ENCODE peak calls at places on chromosome 3, in five cellular contexts. M is adrenal gland, E is NB4, C is right atrium auricular region, F is pancreas. K is an unnamed sample.

GRCh38 chr3:156642750-156643728 is 31.4 kb upstream of the TIPARP start:
- DNase-seq in M (no peak), E (peak), C (no peak), F (no peak), K (no peak)

GRCh38 chr3:193960485-193961172 is 175.3 kb upstream of the HES1 start:
- DNase-seq in M (no peak), E (no peak), C (no peak), F (no peak), K (no peak)

GRCh38 chr3:196080997-196081833 is 675 bp downstream of the TFRC start:
- DNase-seq in M (peak), E (peak), C (peak), F (peak), K (peak)

GRCh38 chr3:180980612-180981011 is 8.9 kb downstream of the DNAJC19 start:
- DNase-seq in M (no peak), E (no peak), C (no peak), F (no peak), K (no peak)

GRCh38 chr3:128170866-128171516 is 17.7 kb downstream of the EEFSEC start:
- DNase-seq in M (peak), E (peak), C (peak), F (no peak), K (no peak)

GRCh38 chr3:179833294-179833693 is 180.5 kb downstream of the USP13 start:
- DNase-seq in M (no peak), E (no peak), C (no peak), F (no peak), K (no peak)

GRCh38 chr3:99859855-99860254 is 42.2 kb downstream of the CMSS1 start:
- DNase-seq in M (no peak), E (no peak), C (no peak), F (no peak), K (no peak)

GRCh38 chr3:38306941-38307340 is 24.8 kb downstream of the SLC22A14 start:
- DNase-seq in M (no peak), E (no peak), C (peak), F (no peak), K (no peak)

GRCh38 chr3:38001456-38002081 is 11.0 kb downstream of the VILL start:
- DNase-seq in M (peak), E (no peak), C (no peak), F (peak), K (no peak)

GRCh38 chr3:48268381-48268935 is 27.6 kb downstream of the ZNF589 start:
- DNase-seq in M (no peak), E (no peak), C (no peak), F (no peak), K (no peak)

GRCh38 chr3:116085456-116085855 is 359.8 kb downstream of the LSAMP start:
- DNase-seq in M (no peak), E (peak), C (no peak), F (no peak), K (no peak)

GRCh38 chr3:48845170-48845569 is 2.5 kb downstream of the PRKAR2A start:
- DNase-seq in M (peak), E (no peak), C (no peak), F (no peak), K (no peak)

GRCh38 chr3:57434041-57434440 is 110.1 kb downstream of the DNAH12 start:
- DNase-seq in M (no peak), E (peak), C (no peak), F (no peak), K (no peak)

GRCh38 chr3:117149577-117149976 is 440.0 kb downstream of the TUSC7 start:
- DNase-seq in M (no peak), E (no peak), C (no peak), F (no peak), K (no peak)

GRCh38 chr3:120448707-120449650 is 1.8 kb downstream of the FSTL1 start:
- DNase-seq in M (no peak), E (no peak), C (no peak), F (no peak), K (no peak)

GRCh38 chr3:184222521-184222920 is 6.9 kb upstream of the VWA5B2 start:
- DNase-seq in M (no peak), E (no peak), C (no peak), F (no peak), K (no peak)

GRCh38 chr3:187063286-187064081 is 75.8 kb downstream of the RPL39L start:
- DNase-seq in M (no peak), E (peak), C (no peak), F (no peak), K (no peak)

GRCh38 chr3:13045904-13046568 is 27.2 kb downstream of the IQSEC1 start:
- DNase-seq in M (peak), E (peak), C (no peak), F (peak), K (peak)

GRCh38 chr3:141448606-141449216 is 38.1 kb upstream of the RASA2 start:
- DNase-seq in M (no peak), E (no peak), C (no peak), F (no peak), K (no peak)

GRCh38 chr3:97278506-97278905 is 464.1 kb downstream of the EPHA6 start:
- DNase-seq in M (no peak), E (no peak), C (no peak), F (no peak), K (no peak)

GRCh38 chr3:18740631-18741583 is 315.8 kb upstream of the SATB1 start:
- DNase-seq in M (peak), E (peak), C (no peak), F (no peak), K (peak)

GRCh38 chr3:114519415-114519814 is 225.6 kb downstream of the TIGIT start:
- DNase-seq in M (no peak), E (no peak), C (no peak), F (no peak), K (peak)

GRCh38 chr3:129794319-129795201 is 99.0 kb downstream of the TMCC1 start:
- DNase-seq in M (no peak), E (no peak), C (no peak), F (no peak), K (peak)

GRCh38 chr3:113223831-113224240 is 12.5 kb downstream of the BOC start:
- DNase-seq in M (no peak), E (peak), C (no peak), F (no peak), K (peak)

GRCh38 chr3:42735021-42735420 is 32.4 kb upstream of the HHATL start:
- DNase-seq in M (no peak), E (no peak), C (peak), F (no peak), K (no peak)

GRCh38 chr3:197542741-197543454 is 12.9 kb downstream of the BDH1 start:
- DNase-seq in M (peak), E (peak), C (no peak), F (no peak), K (no peak)

GRCh38 chr3:77380141-77380540 is 340.2 kb downstream of the ROBO2 start:
- DNase-seq in M (no peak), E (no peak), C (no peak), F (no peak), K (no peak)

GRCh38 chr3:38564631-38565338 is 68.6 kb downstream of the EXOG start:
- DNase-seq in M (peak), E (no peak), C (no peak), F (peak), K (no peak)

DNA sequence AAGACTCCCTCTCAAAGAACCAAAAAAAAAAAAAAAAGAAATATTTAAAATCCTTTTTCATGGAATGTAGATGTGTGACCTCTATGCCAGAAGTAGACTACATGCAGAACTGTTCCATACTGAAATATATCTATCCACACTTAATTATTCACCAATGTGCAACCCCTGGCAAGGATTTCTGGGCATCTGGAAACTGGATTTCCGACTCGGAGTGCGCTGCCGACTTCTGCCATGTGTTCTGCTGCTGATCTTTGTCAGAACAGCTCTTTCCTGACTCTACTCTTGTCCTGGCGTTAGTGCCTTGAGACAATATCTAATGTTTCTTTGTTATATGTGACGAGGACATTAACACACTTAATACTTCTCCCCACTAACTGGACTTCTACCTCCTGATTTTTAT is 11.7 kb downstream of the LIPH start:
- DNase-seq in M (no peak), E (no peak), C (no peak), F (no peak), K (no peak)
- TF ChIP-seq CTCF in M (no peak), E (no peak), C (no peak), F (no peak), K (no peak)

GRCh38 chr3:176663819-176664218 is 533.5 kb downstream of the TBL1XR1 start:
- DNase-seq in M (no peak), E (peak), C (no peak), F (no peak), K (no peak)
- TF ChIP-seq CTCF in M (peak), E (no peak), C (peak), F (peak), K (no peak)

GRCh38 chr3:15983693-15984092 is 185.9 kb upstream of the ANKRD28 start:
- DNase-seq in M (no peak), E (no peak), C (no peak), F (no peak), K (no peak)

GRCh38 chr3:15989419-15989818 is 185.1 kb upstream of the GALNT15 start:
- DNase-seq in M (no peak), E (no peak), C (no peak), F (no peak), K (no peak)
- TF ChIP-seq CTCF in M (no peak), E (peak), C (peak), F (no peak), K (no peak)

GRCh38 chr3:106862067-106862466 is 515.2 kb upstream of the CCDC54 start:
- DNase-seq in M (no peak), E (no peak), C (no peak), F (no peak), K (no peak)
- TF ChIP-seq CTCF in M (no peak), E (no peak), C (peak), F (no peak), K (no peak)

GRCh38 chr3:135970500-135971116 is 5.1 kb downstream of the PPP2R3A start:
- DNase-seq in M (no peak), E (peak), C (no peak), F (no peak), K (no peak)

GRCh38 chr3:135973846-135974245 is 8.3 kb downstream of the PPP2R3A start:
- DNase-seq in M (peak), E (no peak), C (no peak), F (no peak), K (no peak)

GRCh38 chr3:135980343-135980742 is 14.8 kb downstream of the PPP2R3A start:
- DNase-seq in M (no peak), E (no peak), C (no peak), F (no peak), K (no peak)

GRCh38 chr3:135975536-135975935 is 10.0 kb downstream of the PPP2R3A start:
- DNase-seq in M (no peak), E (no peak), C (no peak), F (no peak), K (no peak)

GRCh38 chr3:135975053-135975452 is 9.5 kb downstream of the PPP2R3A start:
- DNase-seq in M (no peak), E (no peak), C (no peak), F (no peak), K (no peak)
- TF ChIP-seq CTCF in M (no peak), E (no peak), C (no peak), F (no peak), K (no peak)

DNA sequence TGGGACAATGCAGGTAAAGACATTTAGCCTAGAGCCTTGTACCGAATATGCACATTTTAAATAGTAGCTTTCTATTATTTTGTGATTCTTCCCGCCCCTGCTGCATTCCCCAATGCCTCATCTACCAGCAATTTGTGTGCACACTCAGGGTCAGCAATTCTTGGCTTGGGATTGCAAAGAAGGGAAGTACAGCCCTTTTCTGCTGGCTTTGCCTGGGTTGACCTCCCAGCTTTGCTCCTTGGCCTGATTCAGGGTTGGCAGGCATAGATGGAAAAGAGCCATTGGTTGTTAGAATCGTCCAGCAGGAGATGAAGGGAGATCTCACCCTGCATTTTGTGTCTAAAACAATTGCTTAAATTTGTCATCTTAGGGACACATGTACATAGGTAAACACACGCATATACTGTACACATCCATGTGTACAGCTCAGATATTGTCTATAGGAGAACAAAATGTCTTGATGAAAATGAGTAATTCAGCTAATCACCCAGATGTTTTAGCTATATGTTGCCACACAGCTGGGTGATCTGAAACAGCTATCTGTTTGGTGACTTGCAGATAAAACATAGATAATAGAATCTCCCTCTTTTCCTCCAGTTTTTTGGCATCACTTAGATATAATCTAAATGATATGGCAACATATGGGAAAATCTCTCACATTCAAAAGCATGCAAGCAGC is 340.9 kb upstream of the TBL1XR1 start:
- DNase-seq in M (peak), E (no peak), C (no peak), F (no peak), K (no peak)
- TF ChIP-seq CTCF in M (no peak), E (no peak), C (no peak), F (no peak), K (no peak)

GRCh38 chr3:11671648-11672100 is 28.0 kb upstream of the VGLL4 start:
- DNase-seq in M (no peak), E (peak), C (no peak), F (no peak), K (peak)
- TF ChIP-seq CTCF in M (no peak), E (no peak), C (no peak), F (no peak), K (no peak)

GRCh38 chr3:159872374-159873109 is 116.1 kb upstream of the IL12A start:
- DNase-seq in M (no peak), E (peak), C (no peak), F (no peak), K (no peak)
- TF ChIP-seq CTCF in M (no peak), E (no peak), C (no peak), F (no peak), K (no peak)

GRCh38 chr3:79140718-79141117 is 627.1 kb downstream of the ROBO1 start:
- DNase-seq in M (no peak), E (no peak), C (no peak), F (no peak), K (no peak)
- TF ChIP-seq CTCF in M (no peak), E (no peak), C (no peak), F (no peak), K (no peak)

GRCh38 chr3:167102071-167102470 is 278.0 kb downstream of the ZBBX start:
- DNase-seq in M (no peak), E (peak), C (no peak), F (no peak), K (no peak)
- TF ChIP-seq CTCF in M (no peak), E (peak), C (no peak), F (peak), K (no peak)

K was measured in GM10248.